ENCODE peak calls at places on chromosomes 4 and X, in five cellular contexts. G is left lung, J is kidney epithelial cell, W is body of pancreas, T is stomach. K is an unnamed sample.

GRCh38 chrX:81336455-81337144 is 134.7 kb downstream of the SH3BGRL start:
- DNase-seq in W (no peak), T (no peak), J (no peak), G (no peak), K (no peak)

GRCh38 chr4:71293705-71294104 is 45.1 kb upstream of the SLC4A4 start:
- DNase-seq in W (no peak), J (no peak), G (no peak), T (no peak), K (no peak)

GRCh38 chr4:44319129-44319528 is 129.5 kb downstream of the KCTD8 start:
- DNase-seq in G (no peak), T (no peak), J (no peak), W (no peak), K (no peak)

GRCh38 chr4:156251373-156252065 is 297.9 kb upstream of the CTSO start:
- DNase-seq in W (no peak), T (no peak), G (no peak), J (no peak), K (no peak)

GRCh38 chrX:138763761-138764160 is 52.2 kb upstream of the FGF13 start:
- DNase-seq in G (no peak), T (no peak), J (no peak), W (no peak), K (no peak)

GRCh38 chrX:40091691-40092421 is 5.9 kb downstream of the BCOR start:
- DNase-seq in J (no peak), T (no peak), G (no peak), W (no peak), K (no peak)

GRCh38 chrX:69070949-69071650 is 94.2 kb downstream of the PJA1 start:
- DNase-seq in W (peak; percentile 29), J (no peak), T (no peak), G (no peak), K (peak; percentile 75)

GRCh38 chrX:93673056-93673868 is at the start of gene NAP1L3:
- DNase-seq in T (peak; percentile 44), J (peak; percentile 12), W (peak; percentile 43), G (peak; percentile 47), K (peak; percentile 37)

GRCh38 chr4:161573836-161574235 is 590.0 kb downstream of the FSTL5 start:
- DNase-seq in W (no peak), T (no peak), G (no peak), J (no peak), K (no peak)

GRCh38 chr4:147739239-147739823 is 7.4 kb downstream of the ARHGAP10 start:
- DNase-seq in J (no peak), G (no peak), W (no peak), T (no peak), K (no peak)

GRCh38 chr4:140005699-140006098 is 148.3 kb downstream of the MAML3 start:
- DNase-seq in W (no peak), G (no peak), J (no peak), T (no peak), K (no peak)

GRCh38 chrX:149129767-149130166 is 375.3 kb downstream of the IDS start:
- DNase-seq in T (no peak), W (no peak), J (no peak), G (no peak), K (no peak)

GRCh38 chrX:69264134-69264533 is 98.9 kb upstream of the PJA1 start:
- DNase-seq in J (no peak), T (no peak), W (no peak), G (no peak), K (no peak)

GRCh38 chr4:156132196-156132595 is 178.5 kb upstream of the CTSO start:
- DNase-seq in G (no peak), W (no peak), T (no peak), J (no peak), K (no peak)

GRCh38 chr4:77927991-77928925 is 65.6 kb downstream of the MRPL1 start:
- DNase-seq in T (peak; percentile 36), J (no peak), W (peak; percentile 18), G (no peak), K (no peak)

GRCh38 chr4:187128971-187129370 is 405.3 kb upstream of the FAT1 start:
- DNase-seq in T (no peak), G (no peak), W (no peak), J (peak; percentile 38), K (no peak)

GRCh38 chrX:129769467-129770154 is 10.1 kb upstream of the SASH3 start:
- DNase-seq in W (no peak), J (no peak), G (no peak), T (no peak), K (peak; percentile 46)

DNA sequence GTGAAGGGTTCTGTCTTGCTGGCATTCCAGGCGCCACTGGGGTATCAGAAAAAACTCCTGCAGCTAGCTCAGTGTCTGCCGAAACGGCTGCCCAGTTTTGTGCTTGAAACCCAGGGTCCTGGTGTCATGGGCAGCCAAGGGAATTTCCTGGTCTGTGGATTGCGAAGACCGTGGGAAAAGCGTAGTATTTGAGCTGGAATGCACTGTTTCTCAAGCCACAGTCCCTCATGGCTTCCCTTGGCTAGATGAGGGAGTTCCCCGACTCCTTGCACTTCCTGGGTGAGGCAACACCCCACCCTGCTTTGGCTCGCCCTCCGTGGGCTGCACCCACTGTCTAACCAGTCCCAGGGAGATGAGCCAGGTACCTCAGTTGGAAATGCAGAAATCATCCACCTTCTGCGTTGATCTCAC is 40.1 kb downstream of the NOP14 start:
- DNase-seq in T (peak; percentile 25), W (no peak), J (no peak), G (peak; percentile 31), K (no peak)
- H3K36me3 ChIP-seq in T (peaks cover 53% of the 10 kb centered on the region), W (no peaks in the 10 kb centered on the region), J (no peaks in the 10 kb centered on the region), G (no peaks in the 10 kb centered on the region), K (peaks cover 6% of the 10 kb centered on the region)

GRCh38 chrX:101619336-101619735 is 1.5 kb upstream of the ARMCX6 start:
- DNase-seq in J (no peak), T (no peak), G (no peak), W (no peak), K (no peak)

DNA sequence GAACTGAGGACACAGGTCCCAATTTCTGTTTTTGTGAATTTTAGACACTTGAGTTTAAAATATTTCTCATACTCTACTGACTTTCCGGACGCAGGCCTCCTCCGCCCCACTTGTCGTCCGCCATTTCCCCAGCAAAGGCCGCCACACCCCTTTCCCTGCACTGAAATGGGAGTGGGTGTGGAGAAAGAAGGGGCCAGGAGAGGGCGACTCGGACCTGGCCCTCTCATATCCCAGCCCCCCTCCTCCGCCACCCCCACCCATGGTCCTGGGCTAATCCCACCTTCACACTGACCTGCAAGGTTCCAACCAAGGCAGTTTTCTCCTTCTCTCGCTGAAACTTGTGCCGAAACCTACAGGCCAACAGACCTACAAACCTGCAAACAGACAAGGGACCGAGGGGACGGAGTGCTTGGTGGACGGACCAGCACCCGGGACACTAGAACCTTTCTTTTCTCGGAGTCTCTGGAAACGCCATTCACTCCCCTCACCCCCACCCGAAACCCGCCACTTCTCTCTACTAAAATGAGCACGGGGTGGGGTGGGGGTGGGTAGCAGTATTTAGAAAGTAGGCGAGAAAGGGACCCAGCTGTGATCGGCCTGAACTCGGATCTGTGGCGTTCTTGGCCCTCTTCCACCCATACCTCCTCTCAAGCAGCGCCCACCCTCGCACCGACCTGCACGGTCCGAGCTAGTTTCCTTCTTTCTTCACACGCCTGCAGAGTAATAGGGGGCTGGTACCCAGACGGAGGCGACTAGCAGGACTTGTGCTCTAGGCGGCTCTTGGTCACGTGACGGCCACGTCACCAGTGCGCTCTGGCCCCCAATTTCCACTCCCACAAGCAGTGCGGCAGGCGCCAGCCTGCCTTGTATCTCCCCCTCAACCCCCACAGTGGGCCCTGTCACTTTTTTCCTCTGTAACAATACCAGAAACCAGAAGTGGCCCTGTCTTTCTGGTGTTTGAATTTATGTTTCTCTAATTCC is at the start of gene ARMCX6:
- DNase-seq in J (no peak), T (peak; percentile 75), G (peak; percentile 86), W (peak; percentile 77), K (peak; percentile 83)
- TF ChIP-seq CTCF in J (peak; percentile 54), T (peak; percentile 11), G (peak; percentile 23), W (peak; percentile 22), K (peak; percentile 34)

GRCh38 chrX:100830547-100830946 is 10.4 kb downstream of the CSTF2 start:
- DNase-seq in W (no peak), T (no peak), J (no peak), G (no peak), K (no peak)
- H3K36me3 ChIP-seq in W (no peaks in the 10 kb centered on the region), T (no peaks in the 10 kb centered on the region), J (no peaks in the 10 kb centered on the region), G (no peaks in the 10 kb centered on the region), K (peaks cover 80% of the 10 kb centered on the region)

DNA sequence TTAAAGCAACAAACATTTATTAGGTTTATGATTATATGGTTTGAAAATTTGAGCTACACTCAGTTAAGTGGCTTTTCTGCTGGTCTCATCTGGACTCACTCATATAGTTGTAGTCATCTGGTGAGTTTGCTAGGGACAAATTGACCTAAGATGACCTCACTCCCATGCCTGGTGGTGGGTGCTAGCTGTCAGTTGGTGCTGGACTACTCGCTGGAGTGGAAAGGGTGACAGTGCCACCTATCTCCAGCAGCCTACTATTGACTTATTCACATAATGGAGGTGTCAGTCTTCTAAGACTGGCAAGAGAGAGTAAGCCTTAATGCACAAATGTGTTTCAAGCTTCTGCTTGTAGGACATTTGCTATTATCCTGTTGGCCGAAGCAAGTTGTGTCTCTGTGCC is 88.2 kb downstream of the TASL start:
- DNase-seq in G (no peak), W (no peak), J (no peak), T (no peak), K (no peak)
- TF ChIP-seq CTCF in G (no peak), W (no peak), J (peak; percentile 5), T (no peak), K (no peak)

GRCh38 chr4:5810770-5811430 is 82.0 kb downstream of the CRMP1 start:
- DNase-seq in T (no peak), W (no peak), J (no peak), G (no peak), K (no peak)
- H3K36me3 ChIP-seq in T (peaks cover 5% of the 10 kb centered on the region), W (peaks cover 8% of the 10 kb centered on the region), J (peaks cover 3% of the 10 kb centered on the region), G (no peaks in the 10 kb centered on the region), K (no peaks in the 10 kb centered on the region)